ENCODE peak calls at places on chromosomes 7 and 10, in five cellular contexts. V is IMR-90, I is neuronal stem cell, D is mesendoderm, S is H1. H is an unnamed sample.

GRCh38 chr7:42945821-42946615 is 13.8 kb downstream of the MRPL32 start:
- DNase-seq in V (no peak), I (no peak), D (no peak), S (no peak), H (peak; percentile 19)

GRCh38 chr7:4436361-4436899 is 245.7 kb upstream of the FOXK1 start:
- DNase-seq in V (no peak), I (no peak), D (no peak), S (no peak), H (no peak)

GRCh38 chr7:148535227-148535626 is 55.3 kb upstream of the C7orf33 start:
- DNase-seq in V (no peak), I (no peak), D (no peak), S (no peak), H (peak; percentile 30)

GRCh38 chr7:22147113-22147512 is 201.4 kb upstream of the CDCA7L start:
- DNase-seq in V (no peak), I (no peak), D (no peak), S (no peak), H (no peak)

GRCh38 chr10:48469516-48470020 is 135.3 kb downstream of the ARHGAP22 start:
- DNase-seq in V (no peak), I (no peak), D (no peak), S (no peak), H (peak; percentile 11)

GRCh38 chr10:121590772-121591171 is 7.5 kb downstream of the FGFR2 start:
- DNase-seq in V (no peak), I (no peak), D (no peak), S (no peak), H (no peak)

GRCh38 chr10:75094465-75094864 is 17.0 kb upstream of the SAMD8 start:
- DNase-seq in V (no peak), I (no peak), D (no peak), S (no peak), H (no peak)

GRCh38 chr7:101575731-101576130 is 53.4 kb downstream of the MYL10 start:
- DNase-seq in V (no peak), I (no peak), D (no peak), S (no peak), H (peak; percentile 45)

GRCh38 chr7:91239171-91239604 is 25.0 kb upstream of the FZD1 start:
- DNase-seq in V (peak; percentile 84), I (no peak), D (no peak), S (no peak), H (peak; percentile 88)

GRCh38 chr7:82419200-82419599 is 24.4 kb downstream of the CACNA2D1 start:
- DNase-seq in V (no peak), I (no peak), D (no peak), S (no peak), H (no peak)

GRCh38 chr7:44769381-44770209 is 20.9 kb downstream of the ZMIZ2 start:
- DNase-seq in V (peak; percentile 47), I (no peak), D (no peak), S (no peak), H (peak; percentile 56)

GRCh38 chr10:113880236-113880635 is 25.8 kb downstream of the NHLRC2 start:
- DNase-seq in V (peak; percentile 55), I (no peak), D (no peak), S (no peak), H (no peak)

GRCh38 chr10:12252882-12253546 is 57.0 kb downstream of the CDC123 start:
- DNase-seq in V (peak; percentile 34), I (no peak), D (peak; percentile 73), S (no peak), H (peak; percentile 35)

GRCh38 chr7:74013539-74014272 is 14.3 kb upstream of the ELN start:
- DNase-seq in V (no peak), I (no peak), D (no peak), S (no peak), H (no peak)

GRCh38 chr7:7962851-7963250 is 5.7 kb upstream of the GLCCI1 start:
- DNase-seq in V (peak; percentile 87), I (no peak), D (no peak), S (no peak), H (peak; percentile 84)

DNA sequence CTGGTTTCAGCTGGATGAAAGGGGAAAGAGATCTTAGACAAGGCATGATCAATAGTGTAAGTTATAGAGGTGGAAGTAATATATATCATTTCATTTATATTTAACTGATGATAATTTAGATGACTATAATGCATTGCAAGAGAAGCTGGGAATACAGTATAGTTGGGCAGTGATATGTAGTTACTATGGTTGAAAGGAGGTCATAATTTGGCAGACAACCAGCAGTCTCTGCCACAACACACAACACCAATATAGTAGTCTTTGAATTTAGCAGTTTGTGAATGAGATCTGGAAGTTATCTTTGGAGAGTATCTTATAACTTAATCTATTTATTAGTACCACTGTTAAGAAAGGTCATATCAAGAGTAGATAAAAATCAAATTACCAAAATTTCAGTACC is 39.9 kb downstream of the TAX1BP1 start:
- DNase-seq in V (no peak), I (no peak), D (no peak), S (no peak), H (no peak)
- H2AK5ac ChIP-seq in V (no peak overlapping the region), I (no peak overlapping the region), D (no peak overlapping the region), S (no peak overlapping the region), H (no peak overlapping the region)

GRCh38 chr10:69328346-69328687 is 50.0 kb downstream of the HK1 start:
- DNase-seq in V (no peak), I (no peak), D (no peak), S (no peak), H (no peak)
- H4K8ac ChIP-seq in V (peak overlapping the region; percentile 74), I (no peak overlapping the region), D (no peak overlapping the region), S (no peak overlapping the region), H (peak overlapping the region; percentile 47)

GRCh38 chr10:47400786-47401185 is 16.7 kb upstream of the ZNF488 start:
- DNase-seq in V (no peak), I (no peak), D (no peak), S (no peak), H (no peak)

GRCh38 chr10:47403401-47404318 is 19.6 kb upstream of the ZNF488 start:
- DNase-seq in V (peak; percentile 18), I (no peak), D (peak; percentile 68), S (no peak), H (peak; percentile 29)

GRCh38 chr10:47402681-47403301 is 18.7 kb upstream of the ZNF488 start:
- DNase-seq in V (peak; percentile 88), I (peak; percentile 39), D (peak; percentile 96), S (peak; percentile 51), H (peak; percentile 90)

GRCh38 chr10:47401210-47401609 is 17.1 kb upstream of the ZNF488 start:
- DNase-seq in V (no peak), I (no peak), D (no peak), S (no peak), H (no peak)

GRCh38 chr10:47401874-47402645 is 18.0 kb upstream of the ZNF488 start:
- DNase-seq in V (no peak), I (no peak), D (no peak), S (no peak), H (no peak)
- H2AK5ac ChIP-seq in V (peak overlapping the region; percentile 96), I (no peak overlapping the region), D (no peak overlapping the region), S (peak overlapping the region; percentile 55), H (peak overlapping the region; percentile 73)

GRCh38 chr7:137816696-137817320 is 30.0 kb downstream of the DGKI start:
- DNase-seq in V (no peak), I (no peak), D (peak; percentile 52), S (no peak), H (peak; percentile 1)
- H4K8ac ChIP-seq in V (no peak overlapping the region), I (no peak overlapping the region), D (no peak overlapping the region), S (no peak overlapping the region), H (no peak overlapping the region)